ENCODE peak calls at places on chromosomes 6 and 20, in four cellular contexts. E, W, N and K are unnamed samples.

GRCh38 chr20:17648782-17649730 is 33.0 kb downstream of the RRBP1 start:
- DNase-seq in E (peak), W (no peak), N (peak), K (no peak)

GRCh38 chr6:134342211-134342610 is 24.3 kb upstream of the SGK1 start:
- DNase-seq in E (no peak), W (peak), N (no peak), K (no peak)

GRCh38 chr6:38345586-38345985 is 294.1 kb downstream of the BTBD9 start:
- DNase-seq in E (no peak), W (no peak), N (no peak), K (no peak)

GRCh38 chr6:71721642-71722041 is 164.7 kb upstream of the RIMS1 start:
- DNase-seq in E (no peak), W (peak), N (no peak), K (no peak)

GRCh38 chr6:168524644-168525043 is 83.7 kb downstream of the SMOC2 start:
- DNase-seq in E (no peak), W (no peak), N (no peak), K (no peak)

GRCh38 chr6:136959471-136959891 is 37.4 kb downstream of the SLC35D3 start:
- DNase-seq in E (peak), W (no peak), N (no peak), K (no peak)

GRCh38 chr6:137709424-137710281 is 157.4 kb upstream of the TNFAIP3 start:
- DNase-seq in E (no peak), W (no peak), N (no peak), K (no peak)

GRCh38 chr6:158797331-158798202 is 21.6 kb downstream of the EZR start:
- DNase-seq in E (peak), W (no peak), N (no peak), K (no peak)

GRCh38 chr6:22036267-22036666 is 260.6 kb downstream of the PRL start:
- DNase-seq in E (no peak), W (no peak), N (no peak), K (no peak)

GRCh38 chr6:146785001-146785585 is 186.3 kb downstream of the ADGB start:
- DNase-seq in E (no peak), W (no peak), N (no peak), K (no peak)

GRCh38 chr6:9405369-9405768 is 970.0 kb upstream of the SLC35B3 start:
- DNase-seq in E (no peak), W (no peak), N (no peak), K (no peak)

GRCh38 chr6:35776364-35777215 is at the start of gene CLPSL2:
- DNase-seq in E (no peak), W (no peak), N (no peak), K (no peak)

GRCh38 chr20:17748279-17748678 is 48.5 kb downstream of the BANF2 start:
- DNase-seq in E (no peak), W (no peak), N (no peak), K (no peak)

GRCh38 chr20:50519036-50519780 is 9.0 kb downstream of the PTPN1 start:
- DNase-seq in E (no peak), W (no peak), N (no peak), K (no peak)
- TF ChIP-seq POLR2A in E (no peak), W (no peak), N (no peak), K (no peak)

DNA sequence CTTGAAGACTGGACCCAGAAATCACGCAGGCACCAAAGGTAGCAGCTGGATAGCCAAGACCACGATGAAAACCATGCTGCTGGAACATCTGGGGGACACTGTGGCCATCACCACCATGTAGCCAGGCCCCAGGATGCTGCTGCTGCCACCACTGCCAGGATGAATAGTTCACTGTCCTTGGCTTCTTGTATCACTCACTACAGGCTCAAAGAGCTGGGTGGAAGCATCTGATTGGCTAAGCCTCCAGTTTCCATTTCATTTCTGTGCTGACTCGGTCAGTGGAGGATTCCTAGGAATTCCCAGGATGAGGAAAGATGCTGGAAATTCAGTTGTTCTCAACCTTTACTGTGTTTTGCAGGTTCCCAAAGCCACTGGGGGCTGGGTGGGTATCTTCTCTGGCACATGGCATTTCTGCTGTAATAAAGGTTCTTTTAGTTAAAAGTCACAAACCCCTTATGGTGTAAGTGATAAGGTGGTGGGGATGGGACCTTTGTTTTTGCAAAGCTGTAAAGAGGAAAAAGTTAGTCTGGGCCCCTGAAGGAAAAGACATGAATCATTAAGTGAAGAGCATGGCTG is 75.5 kb upstream of the RNF24 start:
- DNase-seq in E (peak), W (no peak), N (no peak), K (no peak)
- TF ChIP-seq POLR2A in E (no peak), W (no peak), N (no peak), K (no peak)

DNA sequence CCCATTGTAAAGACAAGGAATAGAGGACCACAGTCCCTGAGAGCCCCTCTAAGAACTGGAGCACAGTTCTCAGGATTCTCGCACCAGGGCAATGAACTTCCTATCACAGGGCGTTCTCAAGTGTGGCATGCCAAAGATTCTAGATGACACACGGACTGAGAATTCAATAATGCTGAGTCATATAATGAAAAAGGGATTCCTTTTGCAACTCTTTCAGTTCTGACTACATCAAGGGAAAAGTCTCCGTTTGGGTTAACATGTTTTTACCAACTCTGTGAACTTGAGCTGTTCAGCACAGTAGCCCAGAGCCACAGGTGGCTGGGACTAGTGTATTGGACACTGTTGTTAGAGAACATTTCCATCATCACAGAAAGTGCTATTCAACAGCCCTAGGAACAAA is 3.4 kb downstream of the MED20 start:
- DNase-seq in E (no peak), W (no peak), N (no peak), K (no peak)
- TF ChIP-seq POLR2A in E (no peak), W (no peak), N (no peak), K (no peak)

GRCh38 chr6:16319813-16320532 is 81.6 kb downstream of the GMPR start:
- DNase-seq in E (peak), W (peak), N (peak), K (no peak)
- TF ChIP-seq POLR2A in E (no peak), W (no peak), N (no peak), K (no peak)

GRCh38 chr20:56043227-56043626 is 37.9 kb upstream of the CBLN4 start:
- DNase-seq in E (no peak), W (no peak), N (no peak), K (no peak)
- TF ChIP-seq POLR2A in E (no peak), W (no peak), N (no peak), K (no peak)

DNA sequence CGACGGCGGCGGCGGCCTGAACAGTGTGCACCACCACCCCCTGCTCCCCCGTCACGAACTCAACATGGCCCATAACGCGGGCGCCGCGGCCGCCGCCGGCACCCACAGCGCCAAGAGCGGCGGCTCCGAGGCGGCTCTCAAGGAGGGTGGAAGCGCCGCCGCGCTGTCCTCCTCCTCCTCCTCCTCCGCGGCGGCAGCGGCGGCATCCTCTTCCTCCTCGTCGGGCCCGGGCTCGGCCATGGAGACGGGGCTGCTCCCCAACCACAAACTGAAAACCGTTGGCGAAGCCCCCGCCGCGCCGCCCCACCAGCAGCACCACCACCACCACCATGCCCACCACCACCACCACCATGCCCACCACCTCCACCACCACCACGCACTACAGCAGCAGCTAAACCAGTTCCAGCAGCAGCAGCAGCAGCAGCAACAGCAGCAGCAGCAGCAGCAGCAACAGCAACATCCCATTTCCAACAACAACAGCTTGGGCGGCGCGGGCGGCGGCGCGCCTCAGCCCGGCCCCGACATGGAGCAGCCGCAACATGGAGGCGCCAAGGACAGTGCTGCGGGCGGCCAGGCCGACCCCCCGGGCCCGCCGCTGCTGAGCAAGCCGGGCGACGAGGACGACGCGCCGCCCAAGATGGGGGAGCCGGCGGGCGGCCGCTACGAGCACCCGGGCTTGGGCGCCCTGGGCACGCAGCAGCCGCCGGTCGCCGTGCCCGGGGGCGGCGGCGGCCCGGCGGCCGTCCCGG is 862 bp downstream of the ARID1B start:
- DNase-seq in E (peak), W (peak), N (peak), K (peak)
- TF ChIP-seq POLR2A in E (no peak), W (no peak), N (no peak), K (no peak)

GRCh38 chr20:3227511-3227910 is 11.5 kb downstream of the SLC4A11 start:
- DNase-seq in E (no peak), W (no peak), N (no peak), K (no peak)

GRCh38 chr20:3226864-3227263 is 12.1 kb downstream of the SLC4A11 start:
- DNase-seq in E (no peak), W (no peak), N (no peak), K (no peak)

GRCh38 chr20:3228750-3229032 is 10.3 kb downstream of the SLC4A11 start:
- DNase-seq in E (no peak), W (no peak), N (no peak), K (no peak)

GRCh38 chr20:3229158-3229557 is 9.8 kb downstream of the SLC4A11 start:
- DNase-seq in E (no peak), W (no peak), N (no peak), K (no peak)

GRCh38 chr20:3227936-3228749 is 10.8 kb downstream of the SLC4A11 start:
- DNase-seq in E (no peak), W (no peak), N (no peak), K (no peak)
- TF ChIP-seq POLR2A in E (no peak), W (no peak), N (no peak), K (no peak)

GRCh38 chr6:119174879-119175817 is 96.7 kb upstream of the FAM184A start:
- DNase-seq in E (no peak), W (no peak), N (no peak), K (no peak)
- TF ChIP-seq POLR2A in E (no peak), W (no peak), N (no peak), K (no peak)

GRCh38 chr20:23188377-23189169 is 102.4 kb upstream of the CD93 start:
- DNase-seq in E (no peak), W (no peak), N (no peak), K (no peak)

GRCh38 chr20:23189341-23189740 is 103.2 kb upstream of the CD93 start:
- DNase-seq in E (no peak), W (no peak), N (no peak), K (no peak)

GRCh38 chr20:23190557-23190956 is 104.4 kb upstream of the CD93 start:
- DNase-seq in E (no peak), W (no peak), N (no peak), K (no peak)

GRCh38 chr20:23187759-23188158 is 101.6 kb upstream of the CD93 start:
- DNase-seq in E (peak), W (peak), N (no peak), K (no peak)

GRCh38 chr20:23189854-23190253 is 103.7 kb upstream of the CD93 start:
- DNase-seq in E (no peak), W (no peak), N (no peak), K (no peak)
- TF ChIP-seq POLR2A in E (no peak), W (no peak), N (no peak), K (no peak)

GRCh38 chr20:50032955-50033666 is 50.3 kb downstream of the SNAI1 start:
- DNase-seq in E (no peak), W (no peak), N (no peak), K (no peak)
- TF ChIP-seq POLR2A in E (no peak), W (no peak), N (no peak), K (no peak)